ENCODE peak calls at places on chromosome 10, in seven cellular contexts. C is prostate gland, V is A549, E is lower leg skin, F is transverse colon, D is HepG2, U is ovary. N is an unnamed sample.

GRCh38 chr10:121375201-121375600 is 223.0 kb downstream of the FGFR2 start:
- DNase-seq in C (no peak), V (no peak), E (no peak), F (no peak), D (no peak), U (no peak), N (no peak)

GRCh38 chr10:29649561-29650551 is 15.1 kb upstream of the SVIL start:
- DNase-seq in C (no peak), V (no peak), E (no peak), F (no peak), D (no peak), U (no peak), N (no peak)

GRCh38 chr10:100985336-100985735 is 2.0 kb downstream of the MRPL43 start:
- DNase-seq in C (no peak), V (no peak), E (peak), F (no peak), D (peak), U (no peak), N (no peak)

GRCh38 chr10:102302611-102303010 is 57.3 kb downstream of the GBF1 start:
- DNase-seq in C (no peak), V (no peak), E (no peak), F (no peak), D (no peak), U (no peak), N (no peak)

GRCh38 chr10:77970869-77971803 is 44.6 kb upstream of the DLG5 start:
- DNase-seq in C (peak), V (peak), E (peak), F (peak), D (peak), U (peak), N (peak)

GRCh38 chr10:91171485-91171884 is 49.0 kb upstream of the PCGF5 start:
- DNase-seq in C (no peak), V (no peak), E (no peak), F (no peak), D (no peak), U (no peak), N (no peak)

GRCh38 chr10:51214207-51214896 is 140.1 kb downstream of the PRKG1 start:
- DNase-seq in C (no peak), V (no peak), E (no peak), F (no peak), D (no peak), U (no peak), N (no peak)

GRCh38 chr10:85641479-85641967 is 725.1 kb downstream of the GRID1 start:
- DNase-seq in C (no peak), V (peak), E (no peak), F (no peak), D (no peak), U (no peak), N (no peak)

GRCh38 chr10:28788252-28788651 is 110.9 kb downstream of the BAMBI start:
- DNase-seq in C (no peak), V (no peak), E (no peak), F (no peak), D (no peak), U (no peak), N (no peak)

GRCh38 chr10:97422921-97423420 is 3.0 kb upstream of the PGAM1 start:
- DNase-seq in C (no peak), V (no peak), E (no peak), F (no peak), D (no peak), U (peak), N (no peak)

GRCh38 chr10:72276013-72276387 is 2.3 kb downstream of the DDIT4 start:
- DNase-seq in C (peak), V (peak), E (no peak), F (peak), D (no peak), U (peak), N (no peak)

GRCh38 chr10:84406592-84406991 is 78.2 kb downstream of the CCSER2 start:
- DNase-seq in C (no peak), V (no peak), E (no peak), F (no peak), D (no peak), U (no peak), N (no peak)

GRCh38 chr10:50469778-50470193 is 154.0 kb downstream of the SGMS1 start:
- DNase-seq in C (no peak), V (no peak), E (no peak), F (peak), D (no peak), U (no peak), N (no peak)

GRCh38 chr10:76306859-76307258 is 875.4 kb downstream of the LRMDA start:
- DNase-seq in C (no peak), V (no peak), E (no peak), F (no peak), D (no peak), U (no peak), N (no peak)

DNA sequence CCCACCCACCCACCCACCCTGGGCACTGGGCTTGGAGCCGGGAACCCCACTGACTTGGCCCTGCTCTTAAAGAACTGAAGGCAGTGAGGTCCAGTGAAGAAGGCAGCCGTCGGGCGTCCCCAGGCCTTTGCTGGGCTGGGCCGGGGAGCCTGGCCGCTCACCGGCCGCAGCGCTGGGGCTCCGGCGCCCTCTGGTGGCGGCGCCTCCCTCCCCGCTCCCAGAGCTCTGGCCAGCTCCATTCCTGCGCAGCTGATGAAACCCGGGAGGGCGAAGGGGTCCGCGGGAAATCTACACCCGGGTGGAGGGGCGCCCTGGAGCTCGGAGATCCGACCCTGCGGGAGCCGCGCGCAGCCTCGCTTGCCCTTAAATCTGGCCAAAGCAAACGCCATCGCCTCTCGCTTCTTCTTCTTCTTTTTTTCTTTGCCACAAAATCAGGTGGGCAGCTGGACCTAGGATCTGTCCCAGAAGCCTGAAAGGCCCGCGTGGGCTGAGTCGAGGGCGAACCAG is 1.7 kb upstream of the CXCL12 start:
- DNase-seq in C (no peak), V (peak), E (peak), F (peak), D (peak), U (peak), N (no peak)
- H3K4me3 ChIP-seq in C (no peak), V (no peak), E (no peak), F (no peak), D (peak), U (no peak), N (no peak)

DNA sequence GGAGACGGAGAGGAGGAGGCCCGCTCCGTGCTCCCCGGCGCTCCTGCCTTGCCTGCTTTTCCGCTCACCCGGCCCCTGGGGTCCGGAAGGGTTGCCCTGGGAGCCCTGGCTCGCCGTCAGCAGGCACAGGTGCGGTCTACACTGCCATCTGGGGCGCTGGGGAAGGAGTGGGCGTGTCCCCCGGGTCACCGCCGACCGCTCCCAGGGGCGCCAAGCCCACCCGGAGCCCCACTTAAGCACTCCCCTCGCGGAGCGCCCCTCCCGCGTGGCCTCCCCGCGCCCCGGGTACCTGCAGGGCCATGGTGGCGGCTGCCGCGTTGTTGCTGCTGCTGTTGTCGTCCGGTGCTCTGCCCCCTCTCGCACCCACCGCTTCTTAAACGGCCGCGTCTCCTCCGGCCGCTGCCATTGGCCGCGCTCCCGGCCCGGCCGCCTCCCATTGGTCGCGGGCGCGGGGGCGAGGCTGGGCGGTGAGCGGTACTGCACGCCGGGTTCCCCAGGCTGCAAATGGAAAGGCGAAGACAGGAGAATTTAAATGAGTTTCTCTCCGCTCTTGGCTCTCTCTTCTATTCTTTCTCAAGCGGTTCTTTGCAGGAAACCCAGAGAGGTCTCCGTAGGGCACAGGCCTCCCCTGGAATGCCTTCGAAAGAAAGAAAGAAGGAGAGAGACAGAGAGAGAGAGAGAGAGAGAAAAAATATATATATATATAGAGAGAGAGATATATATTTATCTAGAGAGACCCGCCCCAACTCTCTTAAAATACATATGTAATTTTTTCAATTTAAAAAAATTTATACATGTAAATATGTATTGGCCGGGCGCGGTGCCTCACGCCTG is at the start of gene ACBD7:
- DNase-seq in C (peak), V (peak), E (peak), F (peak), D (peak), U (peak), N (peak)
- TF ChIP-seq POLR2A in C (no peak), V (no peak), E (no peak), F (no peak), D (peak), U (no peak), N (no peak)

DNA sequence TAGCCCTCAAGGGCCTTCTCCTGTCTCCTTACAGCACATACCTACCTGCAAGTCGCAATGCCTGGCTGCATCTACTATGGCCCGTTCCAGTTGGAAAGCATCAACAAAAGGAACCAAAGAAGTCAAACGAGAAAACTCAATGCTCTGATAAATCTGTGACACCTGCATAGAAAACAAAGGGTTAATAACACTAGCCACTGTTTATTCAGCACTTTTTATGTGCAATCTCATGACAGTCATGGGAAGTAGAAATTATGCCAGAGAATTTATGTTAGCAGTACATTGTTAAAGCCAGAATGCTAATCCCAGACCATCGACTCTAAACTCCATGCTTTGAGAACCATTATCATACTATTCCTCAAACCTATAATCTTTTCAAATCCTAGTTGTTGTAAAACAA is 21.1 kb downstream of the EIF3A start:
- DNase-seq in C (no peak), V (no peak), E (no peak), F (no peak), D (no peak), U (no peak), N (no peak)
- H3K4me3 ChIP-seq in C (no peak), V (no peak), E (no peak), F (no peak), D (no peak), U (no peak), N (no peak)

GRCh38 chr10:11451640-11452260 is 159.7 kb downstream of the USP6NL start:
- DNase-seq in C (no peak), V (no peak), E (no peak), F (no peak), D (no peak), U (no peak), N (no peak)

GRCh38 chr10:11462071-11462470 is 149.4 kb downstream of the USP6NL start:
- DNase-seq in C (no peak), V (no peak), E (no peak), F (no peak), D (no peak), U (no peak), N (no peak)

GRCh38 chr10:11454958-11455566 is 156.4 kb downstream of the USP6NL start:
- DNase-seq in C (no peak), V (no peak), E (peak), F (no peak), D (no peak), U (no peak), N (no peak)

GRCh38 chr10:11454160-11454559 is 157.3 kb downstream of the USP6NL start:
- DNase-seq in C (no peak), V (no peak), E (peak), F (no peak), D (no peak), U (no peak), N (no peak)

DNA sequence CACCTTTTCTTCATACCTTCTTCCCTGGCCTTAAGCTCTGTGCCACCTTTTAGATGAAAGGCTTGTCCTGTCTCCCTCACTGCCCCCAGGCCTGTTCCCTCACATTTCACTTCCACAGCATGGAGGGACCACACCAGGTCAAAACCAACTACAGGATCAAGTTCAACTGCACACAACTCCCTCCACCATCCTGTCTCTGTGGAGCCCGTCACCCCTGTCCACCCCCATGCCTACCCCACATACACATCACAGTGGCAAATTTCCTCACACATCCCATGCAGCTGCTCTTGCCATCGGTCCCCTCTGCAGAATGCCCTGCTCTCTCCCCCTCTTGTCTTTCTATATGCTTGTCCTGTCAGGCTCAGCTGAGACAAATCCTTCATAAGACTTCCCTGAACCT is 154.1 kb downstream of the USP6NL start:
- DNase-seq in C (no peak), V (no peak), E (peak), F (no peak), D (no peak), U (no peak), N (no peak)
- TF ChIP-seq POLR2A in C (no peak), V (no peak), E (no peak), F (no peak), D (no peak), U (no peak), N (no peak)

GRCh38 chr10:80544316-80544953 is 6.7 kb downstream of the SH2D4B start:
- DNase-seq in C (no peak), V (no peak), E (peak), F (no peak), D (no peak), U (no peak), N (no peak)

GRCh38 chr10:80542053-80542452 is 4.4 kb downstream of the SH2D4B start:
- DNase-seq in C (no peak), V (no peak), E (peak), F (no peak), D (peak), U (no peak), N (no peak)

GRCh38 chr10:80540644-80541143 is 3.0 kb downstream of the SH2D4B start:
- DNase-seq in C (no peak), V (no peak), E (peak), F (no peak), D (no peak), U (no peak), N (no peak)

GRCh38 chr10:80541144-80541750 is 3.5 kb downstream of the SH2D4B start:
- DNase-seq in C (no peak), V (no peak), E (peak), F (no peak), D (no peak), U (no peak), N (no peak)

GRCh38 chr10:80545258-80545881 is 7.7 kb downstream of the SH2D4B start:
- DNase-seq in C (no peak), V (no peak), E (peak), F (no peak), D (no peak), U (no peak), N (no peak)
- H3K4me3 ChIP-seq in C (no peak), V (no peak), E (no peak), F (no peak), D (no peak), U (no peak), N (no peak)

DNA sequence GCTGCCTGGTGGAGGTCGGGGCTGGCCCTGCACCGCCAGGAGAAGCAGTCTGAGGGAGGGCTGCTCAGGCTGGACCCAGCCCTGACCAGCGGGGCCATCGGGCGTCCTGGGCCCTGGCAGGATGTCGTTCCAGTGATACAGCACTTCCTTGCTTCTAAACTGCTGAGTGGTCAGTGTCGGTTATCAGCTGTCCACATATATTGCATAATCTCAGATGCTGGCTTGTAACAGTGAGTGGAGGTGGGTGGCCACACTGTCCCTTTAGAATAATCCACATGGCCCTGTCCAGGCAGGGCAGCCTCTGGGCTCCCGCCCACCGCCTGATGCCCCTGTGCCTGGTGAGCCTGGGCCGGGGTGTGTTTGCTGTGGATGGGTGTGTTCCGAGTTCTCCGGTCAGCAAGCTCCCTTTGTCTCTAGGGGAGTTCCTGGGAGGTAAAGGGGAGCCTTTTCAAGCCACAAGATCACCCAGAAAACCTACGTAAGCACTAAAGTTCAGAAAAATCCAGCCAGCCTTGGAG is 86.1 kb downstream of the LHPP start:
- DNase-seq in C (no peak), V (no peak), E (no peak), F (no peak), D (peak), U (no peak), N (no peak)
- TF ChIP-seq POLR2A in C (no peak), V (no peak), E (no peak), F (no peak), D (no peak), U (no peak), N (no peak)

DNA sequence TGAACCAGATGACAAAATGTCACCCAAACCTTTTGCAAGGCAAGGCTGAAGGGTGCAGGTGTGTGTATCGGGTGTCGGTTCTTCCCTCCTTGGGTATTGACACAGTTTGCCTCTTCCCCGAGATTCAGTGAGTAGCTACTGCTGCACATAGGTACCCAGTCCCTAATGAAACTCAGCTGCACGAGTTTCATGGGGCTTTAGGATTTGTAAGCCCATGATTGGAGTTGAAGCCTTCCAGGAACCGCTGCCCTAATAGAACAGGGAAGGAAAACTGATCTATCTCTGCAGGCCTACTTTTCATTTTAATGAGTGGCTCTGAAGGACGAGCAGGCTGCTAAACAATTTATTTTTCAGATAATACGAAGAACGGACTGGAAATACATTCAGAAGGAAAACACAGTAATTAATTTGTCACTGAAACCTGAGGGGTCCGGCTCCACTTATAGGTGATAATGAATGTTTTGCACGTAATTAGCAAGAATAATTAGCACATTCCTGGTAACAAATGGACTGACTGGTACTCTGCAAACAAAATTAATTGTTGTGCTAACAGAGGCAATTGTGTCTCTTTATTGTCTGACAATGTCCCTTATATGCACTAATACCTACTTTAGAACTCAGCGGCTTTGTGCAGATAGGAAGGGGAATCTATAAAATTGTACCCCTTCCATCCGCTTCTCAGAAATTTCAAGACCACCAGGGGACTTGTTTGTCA is 49.6 kb upstream of the FZD8 start:
- DNase-seq in C (no peak), V (no peak), E (no peak), F (no peak), D (no peak), U (no peak), N (no peak)
- H3K4me3 ChIP-seq in C (no peak), V (no peak), E (no peak), F (no peak), D (no peak), U (no peak), N (no peak)

GRCh38 chr10:70749756-70750155 is 35.4 kb downstream of the TBATA start:
- DNase-seq in C (no peak), V (no peak), E (no peak), F (no peak), D (no peak), U (no peak), N (no peak)
- TF ChIP-seq POLR2A in C (no peak), V (no peak), E (no peak), F (no peak), D (no peak), U (no peak), N (no peak)